ENCODE peak calls at places on chromosome 9, in five cellular contexts. One of them, this sample, is unnamed.

GRCh38 chr9:124366476-124367220 is 48.6 kb downstream of the PSMB7 start:
- DNase-seq in heart left ventricle: no peak
- DNase-seq in endothelial cell of umbilical vein: no peak
- DNase-seq in spleen: no peak
- DNase-seq in psoas muscle: no peak
- DNase-seq in this sample: no peak

GRCh38 chr9:104900871-104901270 is 27.1 kb downstream of the ABCA1 start:
- DNase-seq in heart left ventricle: no peak
- DNase-seq in endothelial cell of umbilical vein: no peak
- DNase-seq in spleen: no peak
- DNase-seq in psoas muscle: no peak
- DNase-seq in this sample: no peak

GRCh38 chr9:10274983-10275382 is 337.8 kb downstream of the PTPRD start:
- DNase-seq in heart left ventricle: no peak
- DNase-seq in endothelial cell of umbilical vein: peak; percentile 35
- DNase-seq in spleen: no peak
- DNase-seq in psoas muscle: no peak
- DNase-seq in this sample: no peak

GRCh38 chr9:20524776-20525175 is 97.5 kb downstream of the MLLT3 start:
- DNase-seq in heart left ventricle: no peak
- DNase-seq in endothelial cell of umbilical vein: no peak
- DNase-seq in spleen: no peak
- DNase-seq in psoas muscle: no peak
- DNase-seq in this sample: no peak

GRCh38 chr9:34279431-34279830 is 49.6 kb downstream of the KIF24 start:
- DNase-seq in heart left ventricle: no peak
- DNase-seq in endothelial cell of umbilical vein: peak; percentile 67
- DNase-seq in spleen: no peak
- DNase-seq in psoas muscle: no peak
- DNase-seq in this sample: no peak

GRCh38 chr9:76610009-76610352 is 151.0 kb downstream of the GCNT1 start:
- DNase-seq in heart left ventricle: peak; percentile 69
- DNase-seq in endothelial cell of umbilical vein: no peak
- DNase-seq in spleen: no peak
- DNase-seq in psoas muscle: peak; percentile 85
- DNase-seq in this sample: no peak

GRCh38 chr9:98172604-98173003 is 19.8 kb downstream of the CORO2A start:
- DNase-seq in heart left ventricle: no peak
- DNase-seq in endothelial cell of umbilical vein: no peak
- DNase-seq in spleen: no peak
- DNase-seq in psoas muscle: no peak
- DNase-seq in this sample: no peak

GRCh38 chr9:93207326-93207814 is 23.4 kb downstream of the WNK2 start:
- DNase-seq in heart left ventricle: peak; percentile 73
- DNase-seq in endothelial cell of umbilical vein: no peak
- DNase-seq in spleen: peak; percentile 71
- DNase-seq in psoas muscle: peak; percentile 84
- DNase-seq in this sample: no peak

GRCh38 chr9:87716141-87716540 is 9.8 kb upstream of the CTSL start:
- DNase-seq in heart left ventricle: no peak
- DNase-seq in endothelial cell of umbilical vein: peak; percentile 52
- DNase-seq in spleen: no peak
- DNase-seq in psoas muscle: no peak
- DNase-seq in this sample: no peak

GRCh38 chr9:119841005-119841404 is 471.8 kb upstream of the BRINP1 start:
- DNase-seq in heart left ventricle: no peak
- DNase-seq in endothelial cell of umbilical vein: no peak
- DNase-seq in spleen: no peak
- DNase-seq in psoas muscle: no peak
- DNase-seq in this sample: no peak

GRCh38 chr9:123933401-123933800 is 3.5 kb upstream of the DENND1A start:
- DNase-seq in heart left ventricle: no peak
- DNase-seq in endothelial cell of umbilical vein: peak; percentile 37
- DNase-seq in spleen: no peak
- DNase-seq in psoas muscle: no peak
- DNase-seq in this sample: no peak

GRCh38 chr9:72371151-72371550 is 6.1 kb upstream of the ZFAND5 start:
- DNase-seq in heart left ventricle: no peak
- DNase-seq in endothelial cell of umbilical vein: no peak
- DNase-seq in spleen: no peak
- DNase-seq in psoas muscle: no peak
- DNase-seq in this sample: no peak

GRCh38 chr9:83182071-83182470 is 119.1 kb upstream of the RASEF start:
- DNase-seq in heart left ventricle: no peak
- DNase-seq in endothelial cell of umbilical vein: no peak
- DNase-seq in spleen: no peak
- DNase-seq in psoas muscle: no peak
- DNase-seq in this sample: no peak

GRCh38 chr9:130410443-130410842 is 34.3 kb upstream of the ASS1 start:
- DNase-seq in heart left ventricle: no peak
- DNase-seq in endothelial cell of umbilical vein: no peak
- DNase-seq in spleen: no peak
- DNase-seq in psoas muscle: no peak
- DNase-seq in this sample: no peak

GRCh38 chr9:18678846-18679245 is 204.9 kb downstream of the ADAMTSL1 start:
- DNase-seq in heart left ventricle: no peak
- DNase-seq in endothelial cell of umbilical vein: peak; percentile 62
- DNase-seq in spleen: no peak
- DNase-seq in psoas muscle: no peak
- DNase-seq in this sample: no peak

GRCh38 chr9:91882628-91883027 is 67.4 kb downstream of the ROR2 start:
- DNase-seq in heart left ventricle: no peak
- DNase-seq in endothelial cell of umbilical vein: no peak
- DNase-seq in spleen: peak; percentile 17
- DNase-seq in psoas muscle: no peak
- DNase-seq in this sample: no peak

GRCh38 chr9:113350338-113350672 is 964 bp downstream of the BSPRY start:
- DNase-seq in heart left ventricle: no peak
- DNase-seq in endothelial cell of umbilical vein: no peak
- DNase-seq in spleen: no peak
- DNase-seq in psoas muscle: no peak
- DNase-seq in this sample: no peak
- H3K4me3 ChIP-seq in heart left ventricle: no peak overlapping the region
- H3K4me3 ChIP-seq in endothelial cell of umbilical vein: no peak overlapping the region
- H3K4me3 ChIP-seq in spleen: peak overlapping the region; percentile 59
- H3K4me3 ChIP-seq in psoas muscle: peak overlapping the region; percentile 59
- H3K4me3 ChIP-seq in this sample: no peak overlapping the region

GRCh38 chr9:137234055-137234697 is 3.5 kb downstream of the SLC34A3 start:
- DNase-seq in heart left ventricle: no peak
- DNase-seq in endothelial cell of umbilical vein: no peak
- DNase-seq in spleen: no peak
- DNase-seq in psoas muscle: no peak
- DNase-seq in this sample: no peak
- H3K4me1 ChIP-seq in heart left ventricle: peaks cover 24% of the 10 kb centered on the region
- H3K4me1 ChIP-seq in endothelial cell of umbilical vein: no peaks in the 10 kb centered on the region
- H3K4me1 ChIP-seq in spleen: peaks cover 39% of the 10 kb centered on the region
- H3K4me1 ChIP-seq in psoas muscle: peaks cover 30% of the 10 kb centered on the region
- H3K4me1 ChIP-seq in this sample: peaks cover 7% of the 10 kb centered on the region

DNA sequence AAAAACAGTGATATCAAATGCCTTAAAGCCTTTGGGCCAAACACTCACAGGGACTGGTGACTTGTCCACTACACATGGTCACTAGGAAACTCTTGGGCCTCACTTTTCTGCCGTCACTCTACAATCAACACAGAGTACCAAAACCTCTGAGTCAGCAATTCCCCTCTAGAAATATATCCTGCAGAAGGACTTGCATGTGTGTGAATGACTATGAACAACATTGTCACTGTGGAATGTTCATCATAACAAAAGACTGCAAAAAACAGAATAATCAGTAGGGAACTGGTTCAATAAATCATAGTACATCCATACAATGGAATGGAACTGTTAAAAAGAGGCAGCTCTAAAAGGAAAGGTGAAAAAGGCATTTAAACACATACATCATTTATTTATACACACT is 44.1 kb upstream of the SMU1 start:
- DNase-seq in heart left ventricle: no peak
- DNase-seq in endothelial cell of umbilical vein: peak; percentile 64
- DNase-seq in spleen: no peak
- DNase-seq in psoas muscle: no peak
- DNase-seq in this sample: no peak
- H3K27ac ChIP-seq in heart left ventricle: no peak overlapping the region
- H3K27ac ChIP-seq in endothelial cell of umbilical vein: no peak overlapping the region
- H3K27ac ChIP-seq in spleen: no peak overlapping the region
- H3K27ac ChIP-seq in psoas muscle: no peak overlapping the region
- H3K27ac ChIP-seq in this sample: no peak overlapping the region

DNA sequence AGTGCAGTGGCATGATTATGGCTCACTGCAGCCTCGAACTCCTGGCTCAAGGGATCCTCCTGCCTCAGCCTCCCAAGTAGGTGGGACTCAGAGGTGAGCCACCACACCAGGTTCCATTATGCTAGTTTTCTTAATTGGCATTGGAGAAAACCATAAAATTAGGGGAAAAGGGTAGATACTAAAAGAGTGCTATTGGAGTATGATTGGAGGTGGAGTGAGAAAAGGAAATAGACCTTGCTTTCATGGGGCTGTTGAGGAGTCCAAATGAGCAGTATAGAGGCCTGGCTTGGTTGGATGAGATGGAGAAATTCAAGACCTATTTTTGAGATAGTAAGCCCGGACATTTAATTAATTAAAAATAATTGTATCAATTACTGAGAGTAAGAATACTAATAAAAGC is 888 bp upstream of the BRD3OS start:
- DNase-seq in heart left ventricle: no peak
- DNase-seq in endothelial cell of umbilical vein: peak; percentile 10
- DNase-seq in spleen: peak; percentile 59
- DNase-seq in psoas muscle: no peak
- DNase-seq in this sample: no peak
- H3K4me3 ChIP-seq in heart left ventricle: no peak overlapping the region
- H3K4me3 ChIP-seq in endothelial cell of umbilical vein: no peak overlapping the region
- H3K4me3 ChIP-seq in spleen: no peak overlapping the region
- H3K4me3 ChIP-seq in psoas muscle: peak overlapping the region; percentile 41
- H3K4me3 ChIP-seq in this sample: peak overlapping the region; percentile 16

GRCh38 chr9:95017661-95018060 is 291.2 kb downstream of the AOPEP start:
- DNase-seq in heart left ventricle: no peak
- DNase-seq in endothelial cell of umbilical vein: no peak
- DNase-seq in spleen: no peak
- DNase-seq in psoas muscle: no peak
- DNase-seq in this sample: no peak
- H3K4me1 ChIP-seq in heart left ventricle: peaks cover 100% of the 10 kb centered on the region
- H3K4me1 ChIP-seq in endothelial cell of umbilical vein: peaks cover 9% of the 10 kb centered on the region
- H3K4me1 ChIP-seq in spleen: peaks cover 3% of the 10 kb centered on the region
- H3K4me1 ChIP-seq in psoas muscle: peaks cover 96% of the 10 kb centered on the region
- H3K4me1 ChIP-seq in this sample: peaks cover 34% of the 10 kb centered on the region

DNA sequence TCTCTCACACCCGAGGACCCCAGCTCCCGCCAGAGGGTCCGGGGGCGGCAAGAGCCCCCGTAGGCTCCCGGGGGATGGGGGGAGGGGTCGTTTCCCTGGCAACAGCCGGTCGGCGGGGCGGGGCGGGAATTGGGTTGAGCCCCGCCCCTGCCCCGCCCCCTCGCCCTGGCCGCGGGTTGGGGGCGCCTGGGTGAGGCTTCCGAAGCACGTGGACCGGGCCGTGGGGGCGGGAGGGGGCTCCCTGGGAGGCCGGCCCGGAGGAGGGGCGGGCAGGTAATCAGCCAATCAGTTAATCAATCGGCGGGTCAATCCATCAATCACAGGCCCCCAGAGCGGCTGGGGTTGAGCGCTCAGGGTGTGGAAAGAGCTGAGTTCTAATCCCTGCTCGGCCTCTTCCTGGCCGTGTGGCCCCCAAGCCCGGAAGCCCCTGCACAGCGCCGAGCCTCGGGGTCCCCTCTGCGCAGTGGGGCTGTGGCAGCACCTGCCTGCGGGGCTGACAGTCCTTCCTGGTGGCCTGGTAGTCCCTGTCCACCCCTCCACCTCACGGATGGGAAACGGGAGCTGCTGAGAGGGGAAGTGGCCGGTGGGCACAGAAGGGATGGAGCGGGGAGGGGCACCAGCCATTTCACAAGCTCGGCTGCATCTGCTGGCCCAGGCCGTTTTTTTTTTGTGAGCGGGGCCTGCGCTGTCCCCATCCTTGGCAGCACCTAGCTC is 174.3 kb upstream of the IER5L start:
- DNase-seq in heart left ventricle: no peak
- DNase-seq in endothelial cell of umbilical vein: no peak
- DNase-seq in spleen: no peak
- DNase-seq in psoas muscle: no peak
- DNase-seq in this sample: no peak
- H3K27ac ChIP-seq in heart left ventricle: peak overlapping the region; percentile 50
- H3K27ac ChIP-seq in endothelial cell of umbilical vein: no peak overlapping the region
- H3K27ac ChIP-seq in spleen: peak overlapping the region; percentile 78
- H3K27ac ChIP-seq in psoas muscle: peak overlapping the region; percentile 30
- H3K27ac ChIP-seq in this sample: no peak overlapping the region

This sample was measured in SJSA1.